ENCODE peak calls at places on chromosomes 3 and 15, in ten cellular contexts. N is body of pancreas, X is uterus, S is ovary, K is breast epithelium, U is adrenal gland, T is endothelial cell of umbilical vein, E is lower leg skin, F is Peyer's patch, P is esophagus squamous epithelium. J is an unnamed sample.

GRCh38 chr3:47523310-47524073 is 10.0 kb upstream of the ELP6 start:
- DNase-seq in U (no peak), K (no peak), P (no peak), F (no peak), X (no peak), N (no peak), E (no peak), S (no peak), T (no peak), J (no peak)

GRCh38 chr3:108342829-108343478 is 46.6 kb downstream of the HHLA2 start:
- DNase-seq in N (no peak), T (peak), S (no peak), U (no peak), E (no peak), F (no peak), K (no peak), P (no peak), X (no peak), J (no peak)

GRCh38 chr15:50260969-50261496 is 4.5 kb downstream of the HDC start:
- DNase-seq in K (no peak), N (no peak), F (no peak), E (no peak), X (no peak), U (no peak), T (no peak), P (no peak), S (no peak), J (no peak)

GRCh38 chr15:90161946-90162345 is 39.2 kb upstream of the SEMA4B start:
- DNase-seq in P (no peak), U (no peak), E (no peak), K (no peak), N (no peak), X (no peak), T (no peak), S (no peak), F (no peak), J (no peak)

GRCh38 chr3:124315215-124316033 is 323.5 kb upstream of the ROPN1 start:
- DNase-seq in K (no peak), T (peak), U (peak), F (no peak), E (no peak), P (no peak), X (no peak), S (no peak), N (no peak), J (no peak)

GRCh38 chr3:116835658-116836057 is 126.1 kb downstream of the TUSC7 start:
- DNase-seq in P (no peak), U (no peak), S (no peak), E (no peak), X (no peak), F (no peak), K (no peak), N (no peak), T (no peak), J (no peak)

GRCh38 chr15:71055461-71055860 is 59.8 kb upstream of the THSD4 start:
- DNase-seq in F (no peak), S (no peak), N (no peak), T (peak), K (no peak), P (no peak), U (no peak), E (no peak), X (no peak), J (no peak)

GRCh38 chr3:171297228-171297627 is 163.0 kb downstream of the TNIK start:
- DNase-seq in E (no peak), S (no peak), N (no peak), U (no peak), X (no peak), P (no peak), T (no peak), K (no peak), F (no peak), J (no peak)

GRCh38 chr3:2819571-2819970 is 290.6 kb downstream of the IL5RA start:
- DNase-seq in T (no peak), N (no peak), X (no peak), E (no peak), P (no peak), F (no peak), K (no peak), S (no peak), U (no peak), J (no peak)

GRCh38 chr3:25454411-25454927 is 26.4 kb downstream of the RARB start:
- DNase-seq in T (peak), P (no peak), E (no peak), S (no peak), F (no peak), X (no peak), U (no peak), K (no peak), N (no peak), J (no peak)

GRCh38 chr3:9745521-9745920 is 4.2 kb upstream of the OGG1 start:
- DNase-seq in F (no peak), U (no peak), N (no peak), T (no peak), S (no peak), X (no peak), E (no peak), K (no peak), P (no peak), J (peak)
- TF ChIP-seq CTCF in F (no peak), U (no peak), N (no peak), T (no peak), S (no peak), X (no peak), E (no peak), K (no peak), P (no peak), J (no peak)

GRCh38 chr3:141410861-141411771 is 42.8 kb downstream of the ZBTB38 start:
- DNase-seq in S (no peak), T (peak), F (no peak), P (no peak), N (no peak), U (no peak), X (no peak), E (no peak), K (no peak), J (no peak)

GRCh38 chr3:141413387-141414140 is 45.3 kb downstream of the ZBTB38 start:
- DNase-seq in N (no peak), F (no peak), X (no peak), U (no peak), P (no peak), T (no peak), S (no peak), E (no peak), K (no peak), J (no peak)

GRCh38 chr3:141414141-141414689 is 45.9 kb downstream of the ZBTB38 start:
- DNase-seq in U (peak), X (no peak), K (no peak), F (no peak), P (no peak), S (no peak), N (peak), T (no peak), E (no peak), J (no peak)

GRCh38 chr3:141412087-141412935 is 44.0 kb downstream of the ZBTB38 start:
- DNase-seq in S (peak), P (peak), U (peak), T (peak), K (no peak), X (peak), E (peak), N (peak), F (no peak), J (peak)

GRCh38 chr3:141412936-141413354 is 44.6 kb downstream of the ZBTB38 start:
- DNase-seq in T (peak), F (peak), S (peak), K (peak), N (peak), U (peak), E (peak), X (peak), P (peak), J (peak)
- TF ChIP-seq POLR2A in T (no peak), F (no peak), S (no peak), K (no peak), N (peak), U (peak), E (no peak), X (no peak), P (no peak), J (no peak)

GRCh38 chr15:39125904-39126303 is 455.0 kb upstream of the THBS1 start:
- DNase-seq in E (no peak), X (no peak), F (no peak), T (peak), K (no peak), P (no peak), N (peak), S (no peak), U (peak), J (no peak)
- TF ChIP-seq CTCF in E (no peak), X (no peak), F (peak), T (peak), K (peak), P (peak), N (peak), S (no peak), U (peak), J (peak)

DNA sequence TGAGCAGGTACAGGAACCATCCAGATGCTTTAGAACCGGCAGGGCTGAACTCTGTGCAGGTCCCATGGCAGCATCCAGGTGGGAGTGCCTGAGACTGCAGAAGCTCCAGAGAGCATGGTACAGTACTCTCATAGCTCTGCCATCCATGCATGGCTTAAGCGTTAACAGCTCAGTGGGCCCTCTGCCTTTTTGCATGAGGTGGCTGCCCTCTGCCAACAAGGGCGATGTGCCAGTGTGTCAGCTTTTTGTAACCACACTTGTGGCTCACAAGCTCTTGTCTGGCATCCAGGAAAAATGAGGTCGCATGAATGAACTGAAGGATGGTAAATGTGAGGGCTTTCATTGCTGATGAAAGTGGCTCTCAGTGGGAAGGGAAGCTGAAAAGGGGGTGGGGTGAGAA is 950.1 kb downstream of the DIPK2A start:
- DNase-seq in K (no peak), X (no peak), S (no peak), E (no peak), T (no peak), U (no peak), N (no peak), F (no peak), P (no peak), J (no peak)
- TF ChIP-seq POLR2A in K (no peak), X (no peak), S (no peak), E (no peak), T (no peak), U (no peak), N (no peak), F (no peak), P (no peak), J (no peak)

DNA sequence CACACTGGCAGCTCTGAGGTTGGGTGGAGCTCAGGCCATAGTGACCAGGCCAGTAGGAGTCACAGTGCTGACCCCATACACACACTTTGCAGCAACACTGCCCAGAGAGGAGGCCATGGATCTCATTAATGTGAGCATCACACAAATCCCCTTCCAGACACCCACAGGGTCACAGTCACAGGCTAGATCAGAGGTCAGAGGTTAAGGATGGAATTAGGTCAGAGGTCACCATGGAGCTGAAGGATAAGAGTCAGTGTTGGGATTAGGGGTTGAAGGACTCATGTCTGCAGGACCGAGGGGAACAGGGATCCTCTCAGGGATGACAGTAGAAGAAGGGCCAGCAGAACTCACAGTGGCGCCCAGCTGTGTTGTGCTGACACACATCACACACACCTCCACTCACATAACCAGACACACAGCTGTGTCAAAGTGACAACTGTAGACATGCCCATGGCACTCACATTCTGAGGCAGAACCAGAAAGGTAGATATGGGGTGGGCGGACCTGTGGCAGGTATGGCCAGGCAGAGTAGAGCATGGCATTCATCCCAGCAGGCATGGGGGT is 12.7 kb downstream of the CCDC71 start:
- DNase-seq in E (no peak), F (no peak), P (no peak), U (no peak), K (no peak), N (no peak), S (no peak), X (no peak), T (no peak), J (no peak)
- TF ChIP-seq CTCF in E (no peak), F (no peak), P (no peak), U (no peak), K (no peak), N (no peak), S (no peak), X (no peak), T (no peak), J (no peak)

GRCh38 chr3:4271834-4272233 is 31.3 kb upstream of the SETMAR start:
- DNase-seq in N (no peak), P (no peak), U (no peak), S (no peak), X (no peak), E (no peak), T (peak), F (no peak), K (no peak), J (no peak)
- TF ChIP-seq POLR2A in N (no peak), P (no peak), U (no peak), S (no peak), X (no peak), E (no peak), T (no peak), F (no peak), K (no peak), J (no peak)

DNA sequence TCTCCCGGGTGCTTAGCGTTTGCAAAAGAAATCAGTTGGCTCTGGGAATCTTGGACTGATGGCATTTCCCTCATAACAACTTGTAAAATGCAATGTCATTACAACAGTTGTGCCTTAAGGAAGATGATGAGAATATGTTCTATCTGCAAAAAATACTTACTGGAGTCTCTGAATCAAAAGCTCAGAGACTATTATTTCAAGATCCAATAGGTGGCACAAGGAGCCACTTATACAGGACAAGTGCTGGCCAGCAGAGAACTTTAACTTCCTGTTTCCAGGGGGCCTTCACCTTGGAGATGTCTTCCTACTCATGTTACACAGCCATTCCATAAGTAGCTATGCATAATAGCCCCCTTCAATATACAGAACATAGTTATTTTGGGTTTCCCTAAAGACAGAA is 8.9 kb upstream of the RPS27L start:
- DNase-seq in P (no peak), E (no peak), S (no peak), T (no peak), N (no peak), K (no peak), X (no peak), F (no peak), U (no peak), J (no peak)
- TF ChIP-seq CTCF in P (no peak), E (no peak), S (no peak), T (no peak), N (no peak), K (no peak), X (no peak), F (peak), U (peak), J (no peak)

DNA sequence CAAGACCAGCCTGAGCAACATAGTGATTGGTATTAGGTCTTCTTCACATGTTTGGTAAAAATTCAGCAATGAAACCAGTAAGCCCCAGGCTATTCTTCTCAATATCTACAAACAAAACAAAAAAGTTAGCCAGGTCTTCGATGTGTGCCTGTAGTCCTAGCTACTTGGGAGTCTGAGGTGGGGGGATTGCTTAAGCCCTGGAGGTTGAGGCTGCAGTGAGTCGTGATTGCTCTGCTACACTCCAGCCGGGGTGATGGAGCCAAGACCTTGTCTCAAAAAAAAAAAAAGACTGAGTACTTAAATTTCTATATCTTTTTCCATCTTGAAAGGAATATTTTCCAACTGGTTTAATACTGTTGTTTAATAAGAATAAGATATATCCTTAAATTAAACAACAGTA is 106.8 kb downstream of the MBNL1 start:
- DNase-seq in N (no peak), X (no peak), T (no peak), S (no peak), K (no peak), U (no peak), P (no peak), E (no peak), F (no peak), J (no peak)
- TF ChIP-seq POLR2A in N (no peak), X (no peak), T (no peak), S (no peak), K (no peak), U (no peak), P (no peak), E (no peak), F (no peak), J (no peak)

GRCh38 chr3:187684444-187684843 is 14.2 kb upstream of the SST start:
- DNase-seq in S (no peak), F (no peak), U (no peak), X (no peak), T (no peak), P (no peak), K (no peak), N (no peak), E (no peak), J (no peak)

GRCh38 chr3:187673012-187673411 is 2.8 kb upstream of the SST start:
- DNase-seq in S (no peak), E (no peak), X (no peak), T (no peak), F (no peak), U (no peak), N (no peak), K (no peak), P (no peak), J (no peak)

GRCh38 chr3:187677604-187678003 is 7.4 kb upstream of the SST start:
- DNase-seq in N (no peak), P (no peak), X (no peak), F (no peak), S (no peak), U (no peak), K (no peak), T (no peak), E (no peak), J (no peak)

GRCh38 chr3:187679638-187680396 is 9.6 kb upstream of the SST start:
- DNase-seq in T (peak), X (peak), P (no peak), S (peak), N (peak), K (peak), F (peak), U (peak), E (peak), J (no peak)

DNA sequence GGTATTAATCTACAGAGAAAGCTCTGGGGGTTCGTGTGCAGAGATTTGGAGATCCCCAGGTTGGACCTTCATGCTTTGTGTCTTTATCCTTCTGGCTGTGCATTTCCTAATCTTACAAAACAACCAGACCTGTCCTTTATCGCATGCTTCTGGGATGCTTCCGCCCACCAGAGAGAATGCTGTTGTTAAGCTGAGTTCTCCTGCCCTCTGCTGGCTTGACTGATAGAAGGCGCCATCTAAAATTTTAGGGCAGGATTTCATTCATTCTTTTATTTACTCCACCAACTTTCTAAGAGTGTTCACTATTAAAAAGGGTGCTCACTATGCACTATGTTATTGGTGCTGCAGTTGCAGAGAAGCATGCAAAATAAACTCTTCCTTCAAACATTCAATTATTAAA is 8.7 kb upstream of the SST start:
- DNase-seq in X (peak), N (peak), E (no peak), K (no peak), P (no peak), S (peak), T (peak), F (no peak), U (peak), J (no peak)
- TF ChIP-seq CTCF in X (peak), N (peak), E (no peak), K (peak), P (peak), S (peak), T (peak), F (peak), U (peak), J (no peak)

J was measured in upper lobe of left lung.